ENCODE peak calls at places on chromosomes 3 and 15, in five cellular contexts. A is fibroblast of pulmonary artery; B is CD8-positive, alpha-beta T cell; Z is fibroblast of mammary gland; R is OCI-LY7. Y is an unnamed sample.

GRCh38 chr3:142958707-142959106 is 4.8 kb downstream of the PAQR9 start:
- DNase-seq in A (peak), B (no peak), Z (peak), R (no peak), Y (peak)

GRCh38 chr15:68427961-68428360 is 4.0 kb downstream of the ITGA11 start:
- DNase-seq in A (no peak), B (no peak), Z (no peak), R (no peak), Y (no peak)

GRCh38 chr15:96117275-96117674 is 213.2 kb upstream of the NR2F2 start:
- DNase-seq in A (no peak), B (no peak), Z (no peak), R (no peak), Y (no peak)

GRCh38 chr3:13087320-13087985 is 14.2 kb upstream of the IQSEC1 start:
- DNase-seq in A (no peak), B (no peak), Z (no peak), R (peak), Y (no peak)

GRCh38 chr3:23856286-23856685 is 50.5 kb downstream of the UBE2E1 start:
- DNase-seq in A (no peak), B (no peak), Z (peak), R (no peak), Y (no peak)

GRCh38 chr3:11718582-11719405 is 75.1 kb upstream of the VGLL4 start:
- DNase-seq in A (peak), B (peak), Z (peak), R (peak), Y (peak)

GRCh38 chr3:56681963-56682457 is 1.1 kb downstream of the TASOR start:
- DNase-seq in A (no peak), B (no peak), Z (no peak), R (no peak), Y (no peak)

GRCh38 chr3:149554826-149555225 is 80.3 kb downstream of the TM4SF4 start:
- DNase-seq in A (peak), B (no peak), Z (peak), R (no peak), Y (peak)

GRCh38 chr15:43900964-43901363 is 74.2 kb downstream of the WDR76 start:
- DNase-seq in A (no peak), B (no peak), Z (no peak), R (no peak), Y (no peak)

GRCh38 chr3:11159421-11159904 is 5.2 kb downstream of the HRH1 start:
- DNase-seq in A (peak), B (no peak), Z (peak), R (no peak), Y (peak)

GRCh38 chr3:83226751-83227150 is 1465.3 kb upstream of the GBE1 start:
- DNase-seq in A (no peak), B (no peak), Z (no peak), R (no peak), Y (no peak)

GRCh38 chr3:114451561-114452018 is 157.8 kb downstream of the TIGIT start:
- DNase-seq in A (peak), B (no peak), Z (peak), R (no peak), Y (no peak)

GRCh38 chr3:85592256-85592655 is 633.5 kb downstream of the CADM2 start:
- DNase-seq in A (no peak), B (no peak), Z (no peak), R (no peak), Y (no peak)

GRCh38 chr3:28328188-28329151 is 20.1 kb upstream of the ZCWPW2 start:
- DNase-seq in A (peak), B (no peak), Z (peak), R (peak), Y (peak)

GRCh38 chr15:34796847-34797246 is 1.5 kb upstream of the ACTC1 start:
- DNase-seq in A (no peak), B (no peak), Z (no peak), R (no peak), Y (no peak)

GRCh38 chr15:34793901-34794300 is 1.4 kb downstream of the ACTC1 start:
- DNase-seq in A (no peak), B (no peak), Z (no peak), R (no peak), Y (no peak)

GRCh38 chr15:34795267-34796081 is at the start of gene ACTC1:
- DNase-seq in A (peak), B (no peak), Z (peak), R (no peak), Y (peak)

GRCh38 chr15:34793071-34793470 is 2.3 kb downstream of the ACTC1 start:
- DNase-seq in A (no peak), B (no peak), Z (no peak), R (no peak), Y (no peak)

GRCh38 chr15:34794590-34795206 is 651 bp downstream of the ACTC1 start:
- DNase-seq in A (no peak), B (no peak), Z (no peak), R (no peak), Y (no peak)
- H3K4me3 ChIP-seq in A (no peak), B (no peak), Z (no peak), R (no peak), Y (no peak)

GRCh38 chr3:157906627-157907026 is 199.6 kb downstream of the SHOX2 start:
- DNase-seq in A (peak), B (no peak), Z (peak), R (no peak), Y (peak)
- TF ChIP-seq CTCF in A (no peak), B (no peak), Z (peak), R (no peak), Y (peak)

GRCh38 chr3:88150371-88150770 is 612 bp downstream of the C3orf38 start:
- DNase-seq in A (peak), B (no peak), Z (peak), R (peak), Y (peak)

GRCh38 chr3:88149516-88150362 is at the start of gene C3orf38:
- DNase-seq in A (peak), B (peak), Z (peak), R (peak), Y (peak)

GRCh38 chr3:88149146-88149515 is 628 bp upstream of the C3orf38 start:
- DNase-seq in A (no peak), B (no peak), Z (no peak), R (no peak), Y (peak)

GRCh38 chr3:88150771-88151170 is 1.0 kb downstream of the C3orf38 start:
- DNase-seq in A (no peak), B (no peak), Z (no peak), R (peak), Y (no peak)

GRCh38 chr3:88151358-88151757 is 1.6 kb downstream of the C3orf38 start:
- DNase-seq in A (no peak), B (no peak), Z (peak), R (peak), Y (peak)
- H3K4me3 ChIP-seq in A (peak), B (peak), Z (peak), R (peak), Y (peak)

GRCh38 chr3:180860180-180860858 is 52.2 kb upstream of the FXR1 start:
- DNase-seq in A (no peak), B (no peak), Z (no peak), R (no peak), Y (no peak)

GRCh38 chr3:180855956-180856355 is 56.5 kb upstream of the FXR1 start:
- DNase-seq in A (no peak), B (no peak), Z (no peak), R (no peak), Y (no peak)

GRCh38 chr3:180854887-180855286 is 57.6 kb upstream of the FXR1 start:
- DNase-seq in A (no peak), B (no peak), Z (no peak), R (no peak), Y (no peak)

GRCh38 chr3:180855364-180855763 is 57.1 kb upstream of the FXR1 start:
- DNase-seq in A (peak), B (no peak), Z (peak), R (peak), Y (peak)
- TF ChIP-seq CTCF in A (peak), B (no peak), Z (peak), R (peak), Y (peak)

GRCh38 chr3:161104561-161105551 is at the start of gene B3GALNT1:
- DNase-seq in A (peak), B (no peak), Z (peak), R (no peak), Y (peak)
- H3K4me3 ChIP-seq in A (peak), B (peak), Z (peak), R (no peak), Y (peak)

GRCh38 chr3:45084820-45085816 is 59.0 kb downstream of the CLEC3B start:
- DNase-seq in A (peak), B (no peak), Z (peak), R (no peak), Y (peak)
- TF ChIP-seq CTCF in A (no peak), B (no peak), Z (peak), R (no peak), Y (no peak)

DNA sequence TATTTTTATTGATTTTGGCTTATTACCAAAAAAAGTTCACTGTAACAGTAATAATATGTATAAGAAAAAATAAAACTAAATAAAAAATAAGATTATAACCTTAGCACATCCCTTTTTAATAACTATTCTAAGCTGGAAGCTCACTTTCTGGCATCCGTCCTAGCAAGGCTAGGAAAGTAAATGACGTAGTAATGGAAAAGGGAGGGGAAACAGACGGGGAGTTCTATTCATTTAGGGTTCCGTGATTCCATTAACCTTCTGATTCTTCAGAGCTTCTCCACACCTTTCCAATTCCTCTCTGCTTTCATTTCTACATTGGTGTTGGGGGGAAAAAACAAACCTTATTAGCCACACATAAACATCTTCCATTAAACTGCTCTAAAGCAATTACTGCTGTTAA is 156.6 kb downstream of the FGF12 start:
- DNase-seq in A (peak), B (no peak), Z (peak), R (no peak), Y (no peak)
- H3K4me3 ChIP-seq in A (peak), B (no peak), Z (peak), R (no peak), Y (peak)

DNA sequence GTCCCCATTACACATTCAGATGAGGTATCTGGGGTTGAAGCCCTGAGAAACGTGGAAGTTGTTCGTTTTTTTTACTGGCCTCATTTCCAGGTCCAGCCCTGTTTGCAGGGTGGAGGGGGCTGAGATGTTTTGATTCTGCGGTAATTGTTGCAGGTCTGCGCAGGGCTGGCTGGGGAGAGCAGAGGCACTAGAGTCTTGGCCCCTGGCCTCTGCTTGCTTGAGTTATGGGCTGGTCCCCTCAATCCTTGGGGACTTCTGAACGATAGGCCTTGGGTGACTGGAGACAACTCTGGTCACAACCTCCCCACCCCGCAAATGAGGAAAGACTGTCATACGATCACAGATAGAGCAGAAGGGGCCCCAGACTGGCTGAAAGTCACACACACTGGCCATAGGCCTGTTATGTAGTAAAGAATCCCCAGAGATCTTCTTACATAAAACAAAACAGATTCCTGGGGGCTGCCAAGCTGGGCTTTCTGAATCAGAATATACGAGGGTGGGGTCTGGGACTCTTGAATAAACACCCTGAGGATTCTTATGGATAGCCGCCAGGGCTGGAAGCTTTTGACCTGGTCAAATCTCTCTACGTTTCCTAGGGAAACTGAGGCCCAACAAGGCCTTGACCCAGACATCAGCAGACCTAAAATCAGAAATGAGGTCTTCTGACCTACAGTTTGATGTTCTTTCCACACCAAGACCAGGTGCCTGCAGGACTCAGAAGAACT is 15.7 kb downstream of the KBTBD13 start:
- DNase-seq in A (no peak), B (no peak), Z (no peak), R (no peak), Y (no peak)
- TF ChIP-seq CTCF in A (no peak), B (no peak), Z (no peak), R (no peak), Y (no peak)